ENCODE peak calls at places on chromosomes 7 and 10, in four cellular contexts. X is spleen, F is suprapubic skin, B is A673. E is an unnamed sample.

GRCh38 chr10:88952647-88953111 is at the start of gene ACTA2:
- DNase-seq in X (no peak), F (no peak), B (peak; percentile 73), E (peak; percentile 45)

GRCh38 chr7:92177362-92177761 is 1.6 kb downstream of the LRRD1 start:
- DNase-seq in B (peak; percentile 75), X (no peak), F (no peak), E (no peak)

GRCh38 chr10:79161557-79161956 is 92.8 kb downstream of the ZMIZ1 start:
- DNase-seq in F (no peak), B (no peak), X (no peak), E (no peak)

GRCh38 chr7:84923348-84923747 is 263.5 kb downstream of the SEMA3D start:
- DNase-seq in F (no peak), B (no peak), X (no peak), E (no peak)

GRCh38 chr10:100816671-100817070 is 71.3 kb downstream of the PAX2 start:
- DNase-seq in B (no peak), F (no peak), X (no peak), E (no peak)

GRCh38 chr10:21993360-21994001 is 10.0 kb downstream of the DNAJC1 start:
- DNase-seq in F (no peak), X (no peak), B (peak; percentile 66), E (no peak)

GRCh38 chr10:42955493-42955889 is 121.4 kb upstream of the RET start:
- DNase-seq in X (no peak), F (peak; percentile 24), B (no peak), E (peak; percentile 6)

GRCh38 chr7:93178213-93178612 is 30.0 kb upstream of the SAMD9L start:
- DNase-seq in F (no peak), B (peak; percentile 16), X (no peak), E (no peak)

GRCh38 chr10:99849525-99849924 is 67.1 kb downstream of the ABCC2 start:
- DNase-seq in B (peak; percentile 78), X (no peak), F (no peak), E (no peak)

GRCh38 chr10:1229116-1229515 is 172.9 kb downstream of the WDR37 start:
- DNase-seq in F (no peak), X (no peak), B (no peak), E (no peak)

GRCh38 chr7:154759989-154760388 is 242.9 kb downstream of the PAXIP1 start:
- DNase-seq in B (no peak), F (no peak), X (no peak), E (no peak)

GRCh38 chr7:128885370-128886187 is 22.9 kb downstream of the ATP6V1F start:
- DNase-seq in F (no peak), B (no peak), X (peak; percentile 40), E (no peak)

GRCh38 chr10:121070257-121070656 is 219.1 kb downstream of the WDR11 start:
- DNase-seq in B (no peak), X (no peak), F (no peak), E (no peak)

GRCh38 chr10:104036518-104037260 is 49.0 kb downstream of the COL17A1 start:
- DNase-seq in X (no peak), F (no peak), B (no peak), E (no peak)

GRCh38 chr7:44064791-44065430 is 456 bp downstream of the PGAM2 start:
- DNase-seq in X (peak; percentile 83), B (no peak), F (peak; percentile 59), E (peak; percentile 43)

GRCh38 chr7:67866054-67866453 is 869.4 kb downstream of the TYW1 start:
- DNase-seq in B (no peak), X (no peak), F (no peak), E (no peak)

GRCh38 chr7:78499283-78499682 is 700.7 kb downstream of the PHTF2 start:
- DNase-seq in F (no peak), X (no peak), B (no peak), E (no peak)

GRCh38 chr7:110587294-110587693 is 503.6 kb upstream of the LRRN3 start:
- DNase-seq in B (no peak), F (no peak), X (no peak), E (no peak)

GRCh38 chr7:101848168-101848951 is 30.9 kb downstream of the CUX1 start:
- DNase-seq in F (no peak), B (no peak), X (no peak), E (no peak)